ENCODE peak calls at places on chromosomes 16 and 17, in four cellular contexts. One of them, this sample, is unnamed.

GRCh38 chr17:50972579-50972978 is 106.4 kb upstream of the TOB1 start:
- DNase-seq in naive thymus-derived CD8-positive, alpha-beta T cell: no peak
- DNase-seq in HEK293T: no peak
- DNase-seq in skeletal muscle cell: no peak
- DNase-seq in this sample: no peak

GRCh38 chr17:75945202-75945601 is 4.4 kb upstream of the FBF1 start:
- DNase-seq in HEK293T: no peak
- DNase-seq in naive thymus-derived CD8-positive, alpha-beta T cell: no peak
- DNase-seq in skeletal muscle cell: no peak
- DNase-seq in this sample: no peak

GRCh38 chr16:20830372-20830771 is 24.0 kb downstream of the REXO5 start:
- DNase-seq in naive thymus-derived CD8-positive, alpha-beta T cell: no peak
- DNase-seq in HEK293T: no peak
- DNase-seq in skeletal muscle cell: no peak
- DNase-seq in this sample: no peak

GRCh38 chr16:89024546-89024945 is 47.5 kb upstream of the CBFA2T3 start:
- DNase-seq in HEK293T: no peak
- DNase-seq in naive thymus-derived CD8-positive, alpha-beta T cell: no peak
- DNase-seq in skeletal muscle cell: no peak
- DNase-seq in this sample: no peak

GRCh38 chr16:64410306-64410705 is 711.6 kb downstream of the CDH11 start:
- DNase-seq in HEK293T: no peak
- DNase-seq in naive thymus-derived CD8-positive, alpha-beta T cell: no peak
- DNase-seq in skeletal muscle cell: no peak
- DNase-seq in this sample: no peak

GRCh38 chr16:85785927-85786326 is 13.4 kb downstream of the EMC8 start:
- DNase-seq in HEK293T: no peak
- DNase-seq in skeletal muscle cell: no peak
- DNase-seq in naive thymus-derived CD8-positive, alpha-beta T cell: no peak
- DNase-seq in this sample: no peak

GRCh38 chr17:76268991-76269981 is 4.1 kb downstream of the UBALD2 start:
- DNase-seq in HEK293T: no peak
- DNase-seq in naive thymus-derived CD8-positive, alpha-beta T cell: no peak
- DNase-seq in skeletal muscle cell: no peak
- DNase-seq in this sample: no peak

GRCh38 chr17:50048146-50048720 is 7.7 kb upstream of the ITGA3 start:
- DNase-seq in skeletal muscle cell: no peak
- DNase-seq in naive thymus-derived CD8-positive, alpha-beta T cell: no peak
- DNase-seq in HEK293T: no peak
- DNase-seq in this sample: no peak

GRCh38 chr16:30722443-30722842 is 23.5 kb downstream of the SRCAP start:
- DNase-seq in naive thymus-derived CD8-positive, alpha-beta T cell: no peak
- DNase-seq in HEK293T: no peak
- DNase-seq in skeletal muscle cell: no peak
- DNase-seq in this sample: no peak

GRCh38 chr17:72120878-72121163 is at the start of gene SOX9:
- DNase-seq in skeletal muscle cell: peak
- DNase-seq in naive thymus-derived CD8-positive, alpha-beta T cell: no peak
- DNase-seq in HEK293T: peak
- DNase-seq in this sample: peak

GRCh38 chr17:28944862-28945741 is 6.2 kb downstream of the PHF12 start:
- DNase-seq in naive thymus-derived CD8-positive, alpha-beta T cell: no peak
- DNase-seq in HEK293T: no peak
- DNase-seq in skeletal muscle cell: no peak
- DNase-seq in this sample: no peak

GRCh38 chr17:75637143-75637538 is 3.9 kb downstream of the SMIM5 start:
- DNase-seq in HEK293T: no peak
- DNase-seq in naive thymus-derived CD8-positive, alpha-beta T cell: no peak
- DNase-seq in skeletal muscle cell: no peak
- DNase-seq in this sample: no peak

GRCh38 chr17:64385187-64386083 is 5.2 kb downstream of the PECAM1 start:
- DNase-seq in HEK293T: no peak
- DNase-seq in naive thymus-derived CD8-positive, alpha-beta T cell: no peak
- DNase-seq in skeletal muscle cell: peak
- DNase-seq in this sample: peak

GRCh38 chr16:12170103-12171025 is 193.8 kb downstream of the SNX29 start:
- DNase-seq in skeletal muscle cell: no peak
- DNase-seq in naive thymus-derived CD8-positive, alpha-beta T cell: no peak
- DNase-seq in HEK293T: no peak
- DNase-seq in this sample: no peak

GRCh38 chr16:81703177-81704155 is 75.6 kb upstream of the PLCG2 start:
- DNase-seq in HEK293T: no peak
- DNase-seq in naive thymus-derived CD8-positive, alpha-beta T cell: no peak
- DNase-seq in skeletal muscle cell: peak
- DNase-seq in this sample: peak

GRCh38 chr16:49589721-49590120 is 216.1 kb downstream of the C16orf78 start:
- DNase-seq in naive thymus-derived CD8-positive, alpha-beta T cell: no peak
- DNase-seq in skeletal muscle cell: no peak
- DNase-seq in HEK293T: no peak
- DNase-seq in this sample: no peak

GRCh38 chr16:22030087-22030812 is 22.3 kb downstream of the MOSMO start:
- DNase-seq in naive thymus-derived CD8-positive, alpha-beta T cell: no peak
- DNase-seq in skeletal muscle cell: no peak
- DNase-seq in HEK293T: no peak
- DNase-seq in this sample: no peak

GRCh38 chr17:37744961-37745800 is at the start of gene HNF1B:
- DNase-seq in naive thymus-derived CD8-positive, alpha-beta T cell: no peak
- DNase-seq in skeletal muscle cell: no peak
- DNase-seq in HEK293T: no peak
- DNase-seq in this sample: no peak

GRCh38 chr17:11495616-11496015 is 102.7 kb upstream of the DNAH9 start:
- DNase-seq in HEK293T: no peak
- DNase-seq in skeletal muscle cell: no peak
- DNase-seq in naive thymus-derived CD8-positive, alpha-beta T cell: no peak
- DNase-seq in this sample: no peak

GRCh38 chr16:29231231-29231630 is 175.3 kb downstream of the NPIPB11 start:
- DNase-seq in skeletal muscle cell: no peak
- DNase-seq in HEK293T: no peak
- DNase-seq in naive thymus-derived CD8-positive, alpha-beta T cell: no peak
- DNase-seq in this sample: no peak

GRCh38 chr17:16927641-16928321 is 44.1 kb downstream of the TNFRSF13B start:
- DNase-seq in skeletal muscle cell: no peak
- DNase-seq in HEK293T: no peak
- DNase-seq in naive thymus-derived CD8-positive, alpha-beta T cell: no peak
- DNase-seq in this sample: no peak

GRCh38 chr17:42895185-42895555 is 5.4 kb upstream of the G6PC1 start:
- DNase-seq in naive thymus-derived CD8-positive, alpha-beta T cell: no peak
- DNase-seq in skeletal muscle cell: peak
- DNase-seq in HEK293T: no peak
- DNase-seq in this sample: no peak

GRCh38 chr17:79420318-79421243 is 190.3 kb downstream of the RBFOX3 start:
- DNase-seq in HEK293T: peak
- DNase-seq in skeletal muscle cell: no peak
- DNase-seq in naive thymus-derived CD8-positive, alpha-beta T cell: no peak
- DNase-seq in this sample: peak

GRCh38 chr16:66717776-66718175 is 21.2 kb upstream of the CMTM4 start:
- DNase-seq in HEK293T: no peak
- DNase-seq in naive thymus-derived CD8-positive, alpha-beta T cell: no peak
- DNase-seq in skeletal muscle cell: no peak
- DNase-seq in this sample: no peak

GRCh38 chr17:70961341-70961740 is 792.0 kb downstream of the KCNJ2 start:
- DNase-seq in HEK293T: no peak
- DNase-seq in naive thymus-derived CD8-positive, alpha-beta T cell: no peak
- DNase-seq in skeletal muscle cell: no peak
- DNase-seq in this sample: no peak

GRCh38 chr16:67428146-67428731 is 2.7 kb upstream of the HSD11B2 start:
- DNase-seq in naive thymus-derived CD8-positive, alpha-beta T cell: peak
- DNase-seq in skeletal muscle cell: no peak
- DNase-seq in HEK293T: peak
- DNase-seq in this sample: no peak

GRCh38 chr17:49694847-49695697 is 12.7 kb downstream of the SLC35B1 start:
- DNase-seq in skeletal muscle cell: no peak
- DNase-seq in naive thymus-derived CD8-positive, alpha-beta T cell: peak
- DNase-seq in HEK293T: peak
- DNase-seq in this sample: no peak

GRCh38 chr17:73798111-73798748 is 154.0 kb upstream of the SDK2 start:
- DNase-seq in skeletal muscle cell: peak
- DNase-seq in naive thymus-derived CD8-positive, alpha-beta T cell: no peak
- DNase-seq in HEK293T: no peak
- DNase-seq in this sample: no peak

GRCh38 chr16:87457051-87457611 is 35.7 kb downstream of the ZCCHC14 start:
- DNase-seq in skeletal muscle cell: no peak
- DNase-seq in HEK293T: no peak
- DNase-seq in naive thymus-derived CD8-positive, alpha-beta T cell: no peak
- DNase-seq in this sample: peak

GRCh38 chr17:5127910-5128309 is 12.1 kb downstream of the USP6 start:
- DNase-seq in HEK293T: no peak
- DNase-seq in skeletal muscle cell: no peak
- DNase-seq in naive thymus-derived CD8-positive, alpha-beta T cell: no peak
- DNase-seq in this sample: no peak

GRCh38 chr16:79912592-79913310 is 312.2 kb upstream of the MAF start:
- DNase-seq in skeletal muscle cell: no peak
- DNase-seq in HEK293T: no peak
- DNase-seq in naive thymus-derived CD8-positive, alpha-beta T cell: no peak
- DNase-seq in this sample: no peak

GRCh38 chr16:56336071-56336688 is 89.2 kb downstream of the AMFR start:
- DNase-seq in naive thymus-derived CD8-positive, alpha-beta T cell: no peak
- DNase-seq in HEK293T: no peak
- DNase-seq in skeletal muscle cell: no peak
- DNase-seq in this sample: no peak

GRCh38 chr17:70613681-70614080 is 444.3 kb downstream of the KCNJ2 start:
- DNase-seq in skeletal muscle cell: no peak
- DNase-seq in naive thymus-derived CD8-positive, alpha-beta T cell: no peak
- DNase-seq in HEK293T: no peak
- DNase-seq in this sample: no peak

GRCh38 chr16:30018731-30019158 is 4.3 kb upstream of the C16orf92 start:
- DNase-seq in naive thymus-derived CD8-positive, alpha-beta T cell: no peak
- DNase-seq in HEK293T: no peak
- DNase-seq in skeletal muscle cell: peak
- DNase-seq in this sample: no peak